ENCODE peak calls at places on chromosomes 12 and 14, in eight cellular contexts. A, U, F, N, J, C, V and G are unnamed samples.

GRCh38 chr12:50555471-50555885 is 50.7 kb downstream of the DIP2B start:
- DNase-seq in U (no peak), C (no peak), A (no peak), V (no peak), N (no peak), F (no peak), J (peak; percentile 66), G (no peak)

GRCh38 chr14:35578135-35578534 is 44.2 kb downstream of the INSM2 start:
- DNase-seq in F (no peak), C (no peak), V (no peak), U (no peak), J (no peak), A (no peak), N (no peak), G (no peak)

GRCh38 chr12:122327494-122328385 is 61.4 kb upstream of the VPS33A start:
- DNase-seq in J (no peak), U (no peak), F (no peak), V (no peak), C (no peak), A (no peak), N (no peak), G (no peak)

GRCh38 chr12:90979936-90980335 is 24.8 kb downstream of the EPYC start:
- DNase-seq in A (no peak), U (no peak), V (no peak), C (no peak), F (no peak), N (no peak), J (no peak), G (no peak)

GRCh38 chr12:56716933-56717880 is 7.9 kb downstream of the NACA start:
- DNase-seq in C (no peak), U (no peak), F (no peak), A (no peak), N (no peak), V (no peak), J (no peak), G (no peak)

GRCh38 chr12:70985850-70986249 is 65.3 kb upstream of the PTPRR start:
- DNase-seq in V (no peak), J (no peak), F (no peak), A (no peak), C (no peak), U (no peak), N (no peak), G (no peak)

GRCh38 chr14:74604896-74605295 is 7.1 kb downstream of the LTBP2 start:
- DNase-seq in N (no peak), J (no peak), A (no peak), U (no peak), C (no peak), F (no peak), V (no peak), G (no peak)

GRCh38 chr12:43861847-43862150 is 25.9 kb downstream of the TMEM117 start:
- DNase-seq in J (no peak), N (no peak), A (no peak), F (no peak), C (no peak), U (no peak), V (no peak), G (no peak)

GRCh38 chr14:68809524-68809923 is 16.7 kb upstream of the ZFP36L1 start:
- DNase-seq in C (no peak), J (no peak), U (no peak), N (no peak), V (no peak), F (no peak), A (no peak), G (no peak)

GRCh38 chr14:79551591-79551990 is 659.7 kb downstream of the DIO2 start:
- DNase-seq in F (no peak), A (no peak), J (no peak), C (no peak), U (no peak), N (no peak), V (no peak), G (no peak)

GRCh38 chr14:91884664-91885063 is 17.3 kb upstream of the TC2N start:
- DNase-seq in U (no peak), J (no peak), N (no peak), V (no peak), C (no peak), F (no peak), A (no peak), G (no peak)

GRCh38 chr12:49403887-49404517 is 36.7 kb downstream of the SPATS2 start:
- DNase-seq in J (no peak), U (no peak), C (no peak), A (no peak), F (no peak), V (no peak), N (no peak), G (no peak)

GRCh38 chr12:90028620-90029051 is 320.0 kb upstream of the ATP2B1 start:
- DNase-seq in V (no peak), U (no peak), N (no peak), F (no peak), C (no peak), A (no peak), J (no peak), G (no peak)

GRCh38 chr12:38253778-38254177 is 62.8 kb upstream of the ALG10B start:
- DNase-seq in N (no peak), V (no peak), U (no peak), F (no peak), A (no peak), C (no peak), J (no peak), G (no peak)

GRCh38 chr12:80632835-80633234 is 74.6 kb upstream of the MYF6 start:
- DNase-seq in N (peak; percentile 50), C (peak; percentile 4), J (no peak), U (peak; percentile 11), F (no peak), V (no peak), A (no peak), G (no peak)

GRCh38 chr14:89621009-89621421 is 204.0 kb upstream of the FOXN3 start:
- DNase-seq in F (no peak), V (no peak), U (no peak), A (no peak), J (peak; percentile 82), N (no peak), C (peak; percentile 42), G (no peak)

GRCh38 chr12:25054783-25055144 is 105.9 kb upstream of the BCAT1 start:
- DNase-seq in J (peak; percentile 91), F (peak; percentile 30), U (no peak), N (no peak), V (peak; percentile 34), C (no peak), A (no peak), G (no peak)

GRCh38 chr12:115485503-115485902 is 792.0 kb downstream of the MED13L start:
- DNase-seq in F (no peak), N (no peak), V (no peak), U (no peak), C (no peak), J (no peak), A (no peak), G (no peak)

GRCh38 chr12:89253483-89253882 is 98.8 kb downstream of the DUSP6 start:
- DNase-seq in N (no peak), J (no peak), F (no peak), C (no peak), A (no peak), U (no peak), V (no peak), G (no peak)

GRCh38 chr14:59836116-59836515 is 34.5 kb downstream of the RTN1 start:
- DNase-seq in C (no peak), U (no peak), N (no peak), J (no peak), A (no peak), F (no peak), V (no peak), G (no peak)

GRCh38 chr12:104219908-104220404 is 4.4 kb downstream of the TXNRD1 start:
- DNase-seq in V (no peak), F (peak; percentile 22), J (peak; percentile 83), N (no peak), A (peak; percentile 44), U (peak; percentile 99), C (no peak), G (peak; percentile 83)

GRCh38 chr12:28568709-28569108 is 378.5 kb downstream of the CCDC91 start:
- DNase-seq in N (peak; percentile 60), V (no peak), F (no peak), J (no peak), U (no peak), A (no peak), C (no peak), G (no peak)

GRCh38 chr14:62071029-62071428 is 308.8 kb downstream of the SNAPC1 start:
- DNase-seq in V (no peak), C (no peak), J (no peak), F (no peak), N (no peak), A (no peak), U (no peak), G (no peak)

GRCh38 chr12:117968826-117969659 is at the start of gene KSR2:
- DNase-seq in A (peak; percentile 80), J (peak; percentile 75), U (peak; percentile 90), C (peak; percentile 81), F (no peak), V (peak; percentile 13), N (peak; percentile 83), G (no peak)

GRCh38 chr12:95646781-95647184 is 95.5 kb upstream of the USP44 start:
- DNase-seq in C (no peak), N (no peak), U (no peak), F (no peak), A (no peak), V (no peak), J (no peak), G (no peak)

GRCh38 chr12:54257332-54257731 is 22.6 kb downstream of the CBX5 start:
- DNase-seq in C (no peak), A (no peak), U (no peak), J (no peak), V (no peak), N (no peak), F (no peak), G (no peak)

GRCh38 chr12:95789126-95790024 is 1.2 kb downstream of the NTN4 start:
- DNase-seq in U (no peak), J (no peak), F (no peak), C (no peak), A (no peak), V (no peak), N (peak; percentile 43), G (no peak)

GRCh38 chr12:131131077-131131807 is 177.5 kb downstream of the ADGRD1 start:
- DNase-seq in F (no peak), V (no peak), N (no peak), C (no peak), J (no peak), A (no peak), U (no peak), G (no peak)

GRCh38 chr12:77324763-77325468 is 259.5 kb upstream of the E2F7 start:
- DNase-seq in N (peak; percentile 94), A (peak; percentile 47), C (peak; percentile 83), U (peak; percentile 76), V (peak; percentile 9), J (peak; percentile 37), F (no peak), G (no peak)

GRCh38 chr12:89243786-89244185 is 108.5 kb downstream of the DUSP6 start:
- DNase-seq in J (no peak), N (no peak), F (no peak), U (no peak), C (no peak), A (no peak), V (no peak), G (no peak)

GRCh38 chr12:124233041-124233836 is 61.7 kb upstream of the RFLNA start:
- DNase-seq in N (no peak), J (no peak), F (no peak), A (no peak), U (peak; percentile 64), C (no peak), V (no peak), G (peak; percentile 98)

GRCh38 chr12:32336261-32336660 is 63.1 kb upstream of the FGD4 start:
- DNase-seq in F (no peak), A (no peak), N (no peak), J (no peak), U (no peak), V (no peak), C (no peak), G (no peak)

GRCh38 chr12:13474381-13474780 is 277.9 kb downstream of the EMP1 start:
- DNase-seq in N (no peak), C (no peak), V (no peak), A (no peak), U (no peak), J (no peak), F (no peak), G (no peak)

GRCh38 chr12:30026621-30027234 is 243.0 kb upstream of the TMTC1 start:
- DNase-seq in J (no peak), F (no peak), A (no peak), C (no peak), N (no peak), U (no peak), V (no peak), G (peak; percentile 90)